ENCODE peak calls at places on chromosome 5, in six cellular contexts. N is CD8-positive, alpha-beta memory T cell; T is HEK293T; B is NCI-H2081; L is activated effector memory CD4-positive, alpha-beta T cell treated with Interleukin-2 at 50 U/mL for 16 hours; Z is T-helper 2 cell. K is an unnamed sample.

GRCh38 chr5:81779125-81779934 is 28.4 kb upstream of the SSBP2 start:
- DNase-seq in B (no peak), L (peak), T (no peak), Z (peak), N (peak), K (peak)

GRCh38 chr5:10499776-10500175 is 58.1 kb downstream of the ROPN1L start:
- DNase-seq in N (no peak), B (no peak), T (no peak), L (no peak), Z (no peak), K (no peak)

GRCh38 chr5:138466058-138466899 is 1.0 kb downstream of the EGR1 start:
- DNase-seq in N (no peak), Z (no peak), B (no peak), L (no peak), T (no peak), K (peak)

GRCh38 chr5:32767948-32768427 is 56.9 kb downstream of the NPR3 start:
- DNase-seq in N (no peak), B (no peak), Z (no peak), T (no peak), L (no peak), K (peak)

GRCh38 chr5:94793816-94794198 is 175.3 kb downstream of the SLF1 start:
- DNase-seq in Z (no peak), L (no peak), B (no peak), T (no peak), N (no peak), K (no peak)

GRCh38 chr5:154368041-154368800 is 77.6 kb upstream of the SAP30L start:
- DNase-seq in T (peak), Z (no peak), N (no peak), L (no peak), B (no peak), K (peak)

GRCh38 chr5:179599566-179599965 is 23.9 kb downstream of the HNRNPH1 start:
- DNase-seq in B (no peak), T (no peak), Z (no peak), L (no peak), N (no peak), K (no peak)

GRCh38 chr5:6734243-6734695 is 21.0 kb downstream of the TENT4A start:
- DNase-seq in L (no peak), N (no peak), B (no peak), T (no peak), Z (no peak), K (peak)

GRCh38 chr5:129899454-129899853 is 4.8 kb upstream of the CHSY3 start:
- DNase-seq in N (no peak), B (no peak), T (no peak), Z (no peak), L (no peak), K (no peak)

GRCh38 chr5:173855162-173855994 is 32.8 kb upstream of the CPEB4 start:
- DNase-seq in Z (no peak), L (no peak), N (no peak), T (no peak), B (no peak), K (no peak)

GRCh38 chr5:14464101-14464500 is 117.5 kb upstream of the OTULINL start:
- DNase-seq in L (no peak), T (no peak), N (no peak), B (peak), Z (no peak), K (no peak)